ENCODE peak calls at places on chromosomes 13 and 19, in six cellular contexts. B, M, W, F, K and V are unnamed samples.

GRCh38 chr19:4988770-4989251 is 19.9 kb downstream of the KDM4B start:
- DNase-seq in M (no peak), B (no peak), W (no peak), F (no peak), K (peak; percentile 93), V (no peak)

GRCh38 chr19:48403606-48404005 is 10.1 kb downstream of the GRIN2D start:
- DNase-seq in K (peak; percentile 91), M (no peak), B (peak; percentile 49), W (peak; percentile 93), F (no peak), V (no peak)

GRCh38 chr13:82305588-82305987 is 1576.7 kb downstream of the SLITRK1 start:
- DNase-seq in M (no peak), B (no peak), W (no peak), K (no peak), F (no peak), V (no peak)

GRCh38 chr13:74367193-74367592 is 233.0 kb upstream of the KLF12 start:
- DNase-seq in M (no peak), B (no peak), K (no peak), F (no peak), W (no peak), V (no peak)

GRCh38 chr19:5595129-5595528 is 27.4 kb upstream of the TINCR start:
- DNase-seq in K (no peak), B (no peak), F (no peak), W (no peak), M (no peak), V (no peak)

GRCh38 chr13:59086147-59086546 is 1077.6 kb downstream of the DIAPH3 start:
- DNase-seq in K (no peak), F (no peak), W (no peak), B (no peak), M (no peak), V (no peak)

GRCh38 chr13:84553252-84553651 is 671.0 kb upstream of the SLITRK1 start:
- DNase-seq in W (no peak), M (no peak), B (peak; percentile 19), F (no peak), K (no peak), V (no peak)

GRCh38 chr19:19447536-19448237 is 42.2 kb downstream of the GATAD2A start:
- DNase-seq in M (peak; percentile 33), B (peak; percentile 19), K (no peak), F (no peak), W (no peak), V (no peak)

GRCh38 chr19:46739290-46739771 is 6.5 kb upstream of the FKRP start:
- DNase-seq in F (no peak), M (no peak), K (no peak), W (no peak), B (no peak), V (peak; percentile 22)

GRCh38 chr19:11465605-11466004 is 15.2 kb downstream of the ELAVL3 start:
- DNase-seq in F (no peak), W (peak; percentile 65), M (no peak), K (no peak), B (no peak), V (no peak)

GRCh38 chr13:33284916-33285315 is 639 bp downstream of the STARD13 start:
- DNase-seq in K (no peak), W (no peak), F (no peak), M (no peak), B (no peak), V (no peak)

GRCh38 chr13:103883698-103884097 is 817.5 kb upstream of the SLC10A2 start:
- DNase-seq in M (no peak), B (no peak), F (no peak), W (no peak), K (peak; percentile 1), V (no peak)

GRCh38 chr19:16737909-16738308 is 18.3 kb downstream of the NWD1 start:
- DNase-seq in B (no peak), K (no peak), F (no peak), W (no peak), M (no peak), V (no peak)

GRCh38 chr19:38394488-38394887 is 6.0 kb downstream of the SPRED3 start:
- DNase-seq in F (no peak), W (peak; percentile 99), M (peak; percentile 48), K (peak; percentile 95), B (no peak), V (no peak)

GRCh38 chr13:112693831-112694497 is 4.1 kb downstream of the ATP11A start:
- DNase-seq in M (no peak), W (no peak), K (no peak), B (peak; percentile 25), F (no peak), V (no peak)

GRCh38 chr13:37144661-37145060 is 39.2 kb upstream of the CSNK1A1L start:
- DNase-seq in B (no peak), K (no peak), F (no peak), M (no peak), W (no peak), V (no peak)

GRCh38 chr19:35299523-35300339 is 7.8 kb downstream of the MAG start:
- DNase-seq in M (no peak), W (peak; percentile 79), F (peak; percentile 68), K (peak; percentile 43), B (peak; percentile 17), V (peak; percentile 58)

GRCh38 chr19:46209051-46209450 is 20.5 kb upstream of the IGFL1 start:
- DNase-seq in F (no peak), K (no peak), W (no peak), M (no peak), B (no peak), V (no peak)

GRCh38 chr19:45528744-45529453 is 21.6 kb downstream of the VASP start:
- DNase-seq in K (peak; percentile 95), B (peak; percentile 74), F (no peak), W (peak; percentile 97), M (no peak), V (peak; percentile 81)

DNA sequence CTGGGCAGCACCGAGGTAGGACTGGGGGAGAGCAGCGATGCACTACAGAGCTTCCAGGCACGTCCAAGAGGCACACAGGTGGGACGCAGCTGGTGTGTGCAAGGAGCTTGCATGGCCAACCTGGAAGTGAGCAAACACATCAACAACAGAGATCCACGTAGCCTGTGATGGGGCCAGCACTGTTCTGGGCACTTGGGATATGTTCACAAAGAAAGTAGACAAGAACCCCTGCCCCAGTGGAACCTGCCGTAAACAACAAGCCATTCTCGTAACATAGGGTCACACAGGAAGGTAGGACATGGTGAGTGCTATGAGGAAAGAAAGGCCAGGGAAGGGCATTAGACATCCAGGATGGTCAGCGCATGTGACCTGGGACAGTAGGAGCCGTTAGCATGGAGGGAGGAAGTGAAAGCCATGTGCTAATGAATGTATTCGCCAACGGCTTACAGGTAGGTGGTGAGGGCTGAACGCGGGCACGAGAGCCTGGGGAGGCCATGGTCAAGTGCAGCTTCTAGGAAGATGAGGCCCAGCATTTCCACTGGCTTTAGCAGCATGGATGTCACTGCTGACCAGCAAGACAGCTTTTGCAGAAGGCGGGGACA is 105.5 kb downstream of the TEX26 start:
- DNase-seq in M (no peak), B (no peak), W (no peak), K (no peak), F (no peak), V (no peak)
- H3K27ac ChIP-seq in M (no peak overlapping the region), B (no peak overlapping the region), W (no peak overlapping the region), K (no peak overlapping the region), F (no peak overlapping the region), V (no peak overlapping the region)

GRCh38 chr13:114107686-114108081 is 24.7 kb downstream of the RASA3 start:
- DNase-seq in F (no peak), M (no peak), W (no peak), B (no peak), K (no peak), V (no peak)

GRCh38 chr13:114106526-114106925 is 25.9 kb downstream of the RASA3 start:
- DNase-seq in K (no peak), F (no peak), M (no peak), W (no peak), B (no peak), V (no peak)

GRCh38 chr13:114108141-114108761 is 24.2 kb downstream of the RASA3 start:
- DNase-seq in M (no peak), W (no peak), F (no peak), K (no peak), B (no peak), V (no peak)

GRCh38 chr13:114105351-114106225 is 26.8 kb downstream of the RASA3 start:
- DNase-seq in K (no peak), M (no peak), F (no peak), B (peak; percentile 5), W (no peak), V (no peak)

DNA sequence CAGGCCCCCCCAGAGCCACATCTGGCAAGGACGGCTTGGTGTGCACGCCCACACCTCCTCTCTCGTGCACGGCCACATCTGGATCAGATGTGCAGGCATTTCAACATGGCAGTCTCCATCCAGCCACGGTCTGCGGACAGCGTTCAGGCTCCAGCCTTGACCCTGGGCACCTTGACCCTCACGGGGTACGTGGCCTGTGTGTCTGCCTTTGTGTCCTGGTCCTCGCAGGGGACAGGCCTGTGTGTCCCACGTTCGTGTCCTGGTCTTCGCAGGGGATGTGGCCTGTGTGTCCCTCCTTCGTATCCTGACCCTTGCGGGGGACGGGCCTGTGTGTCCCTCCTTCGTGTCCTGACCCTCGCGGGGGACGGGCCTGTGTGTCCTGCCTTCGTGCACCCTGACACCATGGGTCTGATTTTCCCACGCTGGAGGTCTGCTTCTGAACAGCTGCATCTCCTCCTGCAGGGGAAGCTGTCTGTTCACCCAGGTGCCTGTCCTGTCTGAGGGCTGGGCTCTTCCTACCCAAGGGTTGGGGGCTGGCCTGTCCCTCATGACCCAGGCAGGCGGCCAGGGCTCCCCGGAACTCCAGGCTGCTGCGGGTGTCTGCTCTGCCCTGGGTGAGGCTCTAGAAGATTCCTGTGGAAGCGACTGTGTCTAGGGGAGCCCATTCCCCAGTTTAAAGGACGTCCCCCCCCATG is 25.3 kb downstream of the RASA3 start:
- DNase-seq in K (no peak), B (no peak), M (no peak), W (no peak), F (no peak), V (no peak)
- H3K27ac ChIP-seq in K (no peak overlapping the region), B (no peak overlapping the region), M (peak overlapping the region; percentile 16), W (no peak overlapping the region), F (no peak overlapping the region), V (no peak overlapping the region)

GRCh38 chr13:60398438-60398891 is 1.4 kb downstream of the TDRD3 start:
- DNase-seq in M (no peak), B (no peak), F (no peak), K (no peak), W (no peak), V (no peak)
- H3K27ac ChIP-seq in M (peak overlapping the region; percentile 73), B (peak overlapping the region; percentile 79), F (peak overlapping the region; percentile 78), K (no peak overlapping the region), W (peak overlapping the region; percentile 83), V (no peak overlapping the region)

GRCh38 chr19:13463296-13463695 is 43.0 kb downstream of the CACNA1A start:
- DNase-seq in B (no peak), W (peak; percentile 76), K (peak; percentile 56), M (no peak), F (no peak), V (no peak)

GRCh38 chr19:13461536-13461935 is 44.7 kb downstream of the CACNA1A start:
- DNase-seq in K (no peak), F (no peak), M (no peak), W (peak; percentile 71), B (no peak), V (peak; percentile 80)

GRCh38 chr19:13459351-13459750 is 46.9 kb downstream of the CACNA1A start:
- DNase-seq in B (peak; percentile 5), F (peak; percentile 10), K (no peak), W (peak; percentile 30), M (no peak), V (peak; percentile 3)

DNA sequence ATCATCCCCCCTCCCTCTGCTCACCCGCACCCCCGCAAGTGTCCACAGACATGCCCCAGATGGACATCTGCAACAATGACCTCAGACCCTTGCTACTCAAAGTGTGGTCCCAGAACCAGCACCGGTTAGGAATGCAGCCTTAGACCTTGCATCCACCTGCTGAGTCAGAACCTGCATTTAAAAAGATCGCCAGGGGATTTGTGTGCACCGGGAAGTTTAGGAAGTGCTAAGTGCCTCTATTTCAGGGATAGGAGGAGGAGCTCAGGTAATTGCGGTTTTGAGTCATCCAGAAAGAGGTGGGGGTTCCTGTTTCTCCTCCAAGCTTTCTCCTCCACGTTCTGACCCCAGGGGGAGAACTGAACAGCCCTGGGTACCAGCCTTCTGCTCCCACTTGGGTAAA is 46.2 kb downstream of the CACNA1A start:
- DNase-seq in W (peak; percentile 72), K (peak; percentile 81), M (no peak), B (no peak), F (no peak), V (no peak)
- H3K27ac ChIP-seq in W (peak overlapping the region; percentile 83), K (no peak overlapping the region), M (no peak overlapping the region), B (no peak overlapping the region), F (peak overlapping the region; percentile 75), V (peak overlapping the region; percentile 94)